ENCODE peak calls at places on chromosomes 4 and X, in six cellular contexts. V is lower leg skin, N is left ventricle myocardium inferior, B is tibial nerve, P is fibroblast of mammary gland, Z is brain microvascular endothelial cell. K is an unnamed sample.

GRCh38 chr4:99383833-99384392 is 31.4 kb upstream of the ADH1C start:
- DNase-seq in B (peak; percentile 34), N (peak; percentile 27), P (peak; percentile 98), Z (no peak), V (no peak), K (no peak)

GRCh38 chr4:102562995-102563394 is 61.8 kb downstream of the NFKB1 start:
- DNase-seq in V (no peak), N (no peak), Z (no peak), P (peak; percentile 61), B (no peak), K (no peak)

GRCh38 chrX:127621780-127622179 is 430.4 kb downstream of the ACTRT1 start:
- DNase-seq in P (no peak), N (no peak), V (no peak), Z (no peak), B (no peak), K (no peak)

GRCh38 chr4:15778191-15778741 is at the start of gene CD38:
- DNase-seq in N (peak; percentile 28), B (no peak), P (no peak), V (no peak), Z (peak; percentile 8), K (no peak)

GRCh38 chr4:159219862-159220261 is 117.0 kb downstream of the RAPGEF2 start:
- DNase-seq in P (no peak), V (no peak), N (no peak), Z (no peak), B (no peak), K (no peak)

GRCh38 chr4:110287130-110287529 is 88.7 kb upstream of the ELOVL6 start:
- DNase-seq in P (peak; percentile 87), N (no peak), Z (peak; percentile 74), B (no peak), V (no peak), K (no peak)

GRCh38 chr4:132710971-132711370 is 438.1 kb upstream of the PCDH10 start:
- DNase-seq in N (no peak), P (no peak), V (no peak), B (no peak), Z (no peak), K (no peak)

GRCh38 chr4:78734451-78735003 is 41.6 kb upstream of the BMP2K start:
- DNase-seq in P (no peak), N (no peak), Z (no peak), V (no peak), B (no peak), K (no peak)

GRCh38 chr4:151801547-151802516 is 41.0 kb upstream of the GATB start:
- DNase-seq in B (no peak), V (no peak), Z (peak; percentile 38), N (no peak), P (peak; percentile 57), K (peak; percentile 11)

GRCh38 chr4:47686294-47686872 is 151.5 kb downstream of the CORIN start:
- DNase-seq in N (peak; percentile 48), V (peak; percentile 88), P (peak; percentile 58), Z (peak; percentile 31), B (no peak), K (no peak)

GRCh38 chr4:176538217-176538925 is 218.6 kb downstream of the SPCS3 start:
- DNase-seq in P (peak; percentile 97), Z (peak; percentile 96), B (no peak), V (no peak), N (no peak), K (no peak)

GRCh38 chr4:7425591-7426468 is 8.9 kb downstream of the PSAPL1 start:
- DNase-seq in Z (no peak), P (no peak), B (no peak), V (peak; percentile 73), N (peak; percentile 7), K (no peak)

GRCh38 chrX:107625776-107626175 is 2.5 kb upstream of the PRPS1 start:
- DNase-seq in Z (no peak), V (no peak), N (no peak), P (no peak), B (no peak), K (no peak)

GRCh38 chr4:142844782-142845181 is 1.3 kb downstream of the INPP4B start:
- DNase-seq in N (no peak), P (no peak), Z (no peak), V (no peak), B (no peak), K (no peak)

GRCh38 chr4:41098093-41098492 is 116.2 kb downstream of the APBB2 start:
- DNase-seq in B (no peak), Z (no peak), N (no peak), P (no peak), V (no peak), K (no peak)

GRCh38 chr4:1072830-1073446 is 40.4 kb downstream of the RNF212 start:
- DNase-seq in P (peak; percentile 62), V (no peak), Z (peak; percentile 63), N (no peak), B (peak; percentile 45), K (peak; percentile 64)

GRCh38 chr4:105637409-105638258 is 70.9 kb downstream of the INTS12 start:
- DNase-seq in Z (peak; percentile 37), P (peak; percentile 44), N (peak; percentile 74), V (peak; percentile 90), B (peak; percentile 72), K (no peak)

GRCh38 chr4:25861951-25862410 is 807 bp downstream of the SEL1L3 start:
- DNase-seq in V (no peak), B (no peak), P (peak; percentile 32), N (peak; percentile 14), Z (no peak), K (peak; percentile 34)

GRCh38 chr4:57265831-57266582 is 155.8 kb upstream of the IGFBP7 start:
- DNase-seq in B (no peak), N (peak; percentile 36), P (no peak), V (no peak), Z (no peak), K (no peak)

GRCh38 chrX:148311544-148311943 is 188.9 kb upstream of the AFF2 start:
- DNase-seq in N (no peak), P (no peak), B (no peak), Z (no peak), V (no peak), K (no peak)

DNA sequence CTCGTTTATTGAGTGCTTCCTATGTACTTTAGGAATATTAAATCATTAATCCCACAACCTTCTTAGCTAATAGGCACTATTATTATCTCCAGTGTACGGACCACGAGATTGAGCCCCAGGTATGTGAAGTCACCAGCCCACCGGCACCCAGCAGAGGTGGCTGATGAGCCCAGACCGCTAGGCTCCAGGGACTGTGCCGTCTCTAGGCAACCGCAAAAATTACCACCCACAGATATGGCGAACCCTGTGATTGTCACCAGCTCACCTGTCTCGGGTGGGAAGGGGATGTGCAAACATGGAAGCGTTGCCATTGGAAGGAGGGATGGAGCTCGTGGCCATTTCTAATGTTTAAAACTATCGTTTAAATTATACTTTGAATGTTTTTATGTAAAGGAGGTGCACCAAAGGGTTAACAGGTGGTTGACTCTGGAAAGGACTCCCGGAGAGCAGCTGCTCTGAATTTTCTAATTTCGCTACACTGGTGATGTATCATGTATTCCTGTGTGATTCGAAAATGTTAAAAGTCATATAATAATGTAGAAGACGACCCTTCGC is 21.0 kb upstream of the JAKMIP1 start:
- DNase-seq in Z (no peak), N (no peak), P (no peak), V (peak; percentile 60), B (no peak), K (no peak)
- H3K4me3 ChIP-seq in Z (no peak overlapping the region), N (peak overlapping the region; percentile 60), P (no peak overlapping the region), V (no peak overlapping the region), B (no peak overlapping the region), K (no peak overlapping the region)

DNA sequence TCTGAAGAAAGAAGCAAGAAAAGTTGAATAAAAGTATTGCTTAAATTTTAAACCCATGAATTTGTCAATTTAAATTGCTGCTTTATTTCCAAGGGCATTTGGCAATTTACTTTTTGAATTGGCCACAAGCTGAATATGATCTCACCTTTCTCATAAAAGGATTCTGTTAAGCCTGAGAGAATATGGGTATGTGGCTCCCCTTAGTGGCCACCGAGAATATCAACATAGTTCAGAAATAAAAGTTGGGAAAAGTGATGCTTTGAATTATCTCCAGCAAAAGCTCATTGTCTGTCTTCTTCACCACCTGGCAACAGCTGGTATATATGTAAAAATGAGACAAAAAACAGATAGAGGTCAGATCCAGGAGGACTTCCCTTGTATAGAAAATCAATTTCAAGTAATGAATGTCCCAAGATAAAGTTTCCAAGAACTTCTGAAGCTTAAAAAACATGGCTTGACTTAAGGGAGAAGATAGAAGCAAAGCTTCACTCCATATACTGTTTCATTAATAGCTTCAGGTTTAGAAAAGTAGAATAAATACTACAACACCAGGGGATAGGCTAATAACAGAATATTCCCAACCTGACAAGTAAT is 290.7 kb upstream of the FAM241A start:
- DNase-seq in V (no peak), P (peak; percentile 63), B (no peak), N (no peak), Z (peak; percentile 3), K (peak; percentile 14)
- TF ChIP-seq CTCF in V (no peak), P (peak; percentile 70), B (peak; percentile 53), N (peak; percentile 56), Z (peak; percentile 64), K (peak; percentile 70)

GRCh38 chrX:153853902-153854267 is 23.5 kb upstream of the PDZD4 start:
- DNase-seq in V (no peak), Z (no peak), B (no peak), P (no peak), N (no peak), K (no peak)
- H3K4me3 ChIP-seq in V (no peak overlapping the region), Z (no peak overlapping the region), B (no peak overlapping the region), P (no peak overlapping the region), N (no peak overlapping the region), K (no peak overlapping the region)

GRCh38 chrX:131677655-131678628 is 134.1 kb downstream of the OR13H1 start:
- DNase-seq in P (peak; percentile 29), N (no peak), Z (peak; percentile 16), V (no peak), B (no peak), K (no peak)

GRCh38 chrX:131671714-131672113 is 127.8 kb downstream of the OR13H1 start:
- DNase-seq in Z (no peak), P (no peak), N (no peak), B (no peak), V (no peak), K (peak; percentile 95)

GRCh38 chrX:131675596-131676194 is 131.8 kb downstream of the OR13H1 start:
- DNase-seq in V (no peak), P (peak; percentile 23), B (no peak), Z (peak; percentile 16), N (no peak), K (no peak)
- TF ChIP-seq CTCF in V (no peak), P (peak; percentile 67), B (no peak), Z (peak; percentile 66), N (peak; percentile 31), K (peak; percentile 59)